ENCODE peak calls at places on chromosomes 7 and 10, in four cellular contexts. U, Q, W and V are unnamed samples.

GRCh38 chr7:130922206-130923112 is 188.5 kb upstream of the KLF14 start:
- DNase-seq in U (no peak), Q (no peak), W (no peak), V (no peak)

GRCh38 chr7:116354546-116355422 is 144.4 kb downstream of the TES start:
- DNase-seq in U (no peak), Q (no peak), W (peak; percentile 28), V (no peak)

GRCh38 chr10:127370601-127371000 is 174.2 kb upstream of the INSYN2A start:
- DNase-seq in U (no peak), Q (no peak), W (no peak), V (no peak)

GRCh38 chr7:111264111-111264868 is 173.4 kb downstream of the LRRN3 start:
- DNase-seq in U (no peak), Q (no peak), W (no peak), V (no peak)

GRCh38 chr10:86757110-86757790 is 831 bp downstream of the BMPR1A start:
- DNase-seq in U (no peak), Q (no peak), W (peak; percentile 46), V (peak; percentile 40)

GRCh38 chr10:131279516-131279915 is 32.0 kb downstream of the TCERG1L start:
- DNase-seq in U (no peak), Q (no peak), W (no peak), V (no peak)

GRCh38 chr10:85402541-85402940 is 964.1 kb downstream of the GRID1 start:
- DNase-seq in U (no peak), Q (no peak), W (no peak), V (no peak)

GRCh38 chr10:12448729-12449391 is 99.5 kb downstream of the CAMK1D start:
- DNase-seq in U (peak; percentile 66), Q (no peak), W (peak; percentile 43), V (peak; percentile 64)

GRCh38 chr10:73859441-73860049 is 14.8 kb downstream of the CAMK2G start:
- DNase-seq in U (no peak), Q (no peak), W (peak; percentile 34), V (no peak)

GRCh38 chr10:3806603-3807002 is 21.6 kb upstream of the KLF6 start:
- DNase-seq in U (no peak), Q (no peak), W (peak; percentile 83), V (no peak)

GRCh38 chr10:31804416-31804815 is 124.2 kb downstream of the ARHGAP12 start:
- DNase-seq in U (no peak), Q (no peak), W (no peak), V (no peak)

GRCh38 chr7:26365077-26365896 is 73.6 kb downstream of the SNX10 start:
- DNase-seq in U (peak; percentile 34), Q (no peak), W (peak; percentile 57), V (peak; percentile 41)

GRCh38 chr7:26367219-26367711 is 75.6 kb downstream of the SNX10 start:
- DNase-seq in U (no peak), Q (no peak), W (no peak), V (no peak)

GRCh38 chr7:26369519-26370385 is 78.1 kb downstream of the SNX10 start:
- DNase-seq in U (peak; percentile 36), Q (no peak), W (peak; percentile 20), V (peak; percentile 42)

GRCh38 chr7:26365897-26366267 is 74.2 kb downstream of the SNX10 start:
- DNase-seq in U (no peak), Q (no peak), W (no peak), V (no peak)

GRCh38 chr7:26368542-26368941 is 76.9 kb downstream of the SNX10 start:
- DNase-seq in U (no peak), Q (no peak), W (no peak), V (no peak)
- TF ChIP-seq CTCF in U (no peak), Q (peak; percentile 31), W (no peak), V (no peak)

GRCh38 chr10:115975031-115975430 is 298.0 kb downstream of the GFRA1 start:
- DNase-seq in U (no peak), Q (no peak), W (no peak), V (no peak)
- TF ChIP-seq CTCF in U (no peak), Q (no peak), W (no peak), V (no peak)

GRCh38 chr7:24767878-24768569 is 10.8 kb upstream of the GSDME start:
- DNase-seq in U (no peak), Q (no peak), W (no peak), V (no peak)
- TF ChIP-seq CTCF in U (peak; percentile 12), Q (peak; percentile 34), W (no peak), V (no peak)

GRCh38 chr7:44085549-44085948 is 3.2 kb upstream of the POLM start:
- DNase-seq in U (no peak), Q (no peak), W (no peak), V (no peak)
- TF ChIP-seq CTCF in U (peak; percentile 32), Q (peak; percentile 44), W (no peak), V (no peak)

DNA sequence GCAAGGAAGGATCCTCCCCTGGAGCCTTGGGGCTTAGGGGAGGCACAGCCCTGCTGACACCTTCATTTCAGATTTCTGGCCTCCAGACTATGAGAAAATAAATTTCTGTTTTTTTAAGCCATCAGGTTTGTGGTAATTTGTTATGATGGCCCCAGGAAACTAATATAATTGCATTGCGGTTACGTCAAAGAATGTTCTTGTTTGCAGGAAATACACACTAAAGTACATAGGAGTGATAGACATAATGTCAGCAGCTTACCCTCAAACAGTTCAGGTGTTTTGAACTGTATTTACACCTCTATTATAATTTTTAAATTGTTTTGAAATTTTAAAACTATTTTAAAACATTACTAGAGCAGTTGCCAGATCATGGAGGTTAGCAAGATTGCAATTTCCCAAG is 12.6 kb upstream of the FHIP2A start:
- DNase-seq in U (no peak), Q (no peak), W (no peak), V (no peak)
- TF ChIP-seq CTCF in U (no peak), Q (no peak), W (no peak), V (no peak)

GRCh38 chr10:25761937-25762336 is 172.1 kb upstream of the MYO3A start:
- DNase-seq in U (no peak), Q (no peak), W (no peak), V (no peak)

GRCh38 chr10:25756784-25757183 is 177.2 kb upstream of the MYO3A start:
- DNase-seq in U (no peak), Q (no peak), W (no peak), V (no peak)

GRCh38 chr10:25758511-25758910 is 175.5 kb upstream of the MYO3A start:
- DNase-seq in U (no peak), Q (no peak), W (no peak), V (no peak)

GRCh38 chr10:25753776-25754175 is 180.3 kb upstream of the MYO3A start:
- DNase-seq in U (no peak), Q (no peak), W (no peak), V (no peak)

GRCh38 chr10:25758041-25758457 is 176.0 kb upstream of the MYO3A start:
- DNase-seq in U (peak; percentile 46), Q (no peak), W (no peak), V (peak; percentile 20)
- TF ChIP-seq CTCF in U (peak; percentile 62), Q (peak; percentile 61), W (peak; percentile 28), V (peak; percentile 38)

GRCh38 chr7:78607099-78607498 is 808.5 kb downstream of the PHTF2 start:
- DNase-seq in U (no peak), Q (no peak), W (no peak), V (no peak)
- TF ChIP-seq CTCF in U (peak; percentile 40), Q (peak; percentile 38), W (no peak), V (no peak)

GRCh38 chr7:93858857-93859256 is 31.7 kb downstream of the TFPI2 start:
- DNase-seq in U (no peak), Q (no peak), W (no peak), V (no peak)

GRCh38 chr7:93856319-93856718 is 34.2 kb downstream of the TFPI2 start:
- DNase-seq in U (no peak), Q (no peak), W (no peak), V (no peak)

GRCh38 chr7:93860261-93860660 is 30.3 kb downstream of the TFPI2 start:
- DNase-seq in U (no peak), Q (no peak), W (no peak), V (no peak)

GRCh38 chr7:93862651-93863050 is 27.9 kb downstream of the TFPI2 start:
- DNase-seq in U (no peak), Q (no peak), W (no peak), V (no peak)

DNA sequence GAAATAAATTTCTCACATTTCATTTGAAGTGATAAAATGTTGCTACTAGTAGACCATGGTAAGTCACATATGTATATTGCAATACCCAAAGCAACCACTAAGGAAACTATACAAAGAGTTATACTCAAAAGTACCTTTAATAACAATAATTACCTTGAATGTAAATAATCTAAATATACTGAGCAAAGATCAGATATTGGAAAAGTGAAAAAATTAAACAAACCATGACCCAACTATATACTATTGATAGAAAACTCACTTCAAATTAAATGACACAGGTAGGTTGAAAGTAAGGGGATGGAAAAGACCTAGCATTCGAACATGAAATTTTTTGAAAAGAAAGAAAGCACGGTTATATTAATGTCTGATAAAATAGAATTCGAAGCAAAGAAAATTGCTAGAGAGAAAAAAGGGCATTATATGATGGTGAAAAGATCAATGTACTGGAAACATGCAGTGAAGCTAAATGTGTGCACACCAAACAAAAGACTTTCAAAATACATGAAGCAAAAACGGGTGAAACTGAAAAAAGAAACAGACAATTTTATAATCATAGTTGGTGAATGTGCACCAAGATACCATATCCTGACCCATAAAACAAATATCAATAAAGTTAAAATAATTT is 29.1 kb downstream of the TFPI2 start:
- DNase-seq in U (no peak), Q (no peak), W (no peak), V (no peak)
- TF ChIP-seq CTCF in U (no peak), Q (peak; percentile 66), W (peak; percentile 31), V (no peak)

GRCh38 chr10:71979692-71980062 is 15.5 kb downstream of the CHST3 start:
- DNase-seq in U (no peak), Q (no peak), W (no peak), V (no peak)

GRCh38 chr10:71978988-71979691 is 14.9 kb downstream of the CHST3 start:
- DNase-seq in U (no peak), Q (no peak), W (no peak), V (no peak)

GRCh38 chr10:71975891-71976725 is 11.9 kb downstream of the CHST3 start:
- DNase-seq in U (peak; percentile 10), Q (no peak), W (peak; percentile 45), V (peak; percentile 15)

GRCh38 chr10:71980181-71981023 is 16.2 kb downstream of the CHST3 start:
- DNase-seq in U (no peak), Q (no peak), W (no peak), V (peak; percentile 12)

GRCh38 chr10:71978476-71978875 is 14.3 kb downstream of the CHST3 start:
- DNase-seq in U (peak; percentile 6), Q (no peak), W (no peak), V (no peak)
- TF ChIP-seq CTCF in U (no peak), Q (peak; percentile 39), W (no peak), V (no peak)

DNA sequence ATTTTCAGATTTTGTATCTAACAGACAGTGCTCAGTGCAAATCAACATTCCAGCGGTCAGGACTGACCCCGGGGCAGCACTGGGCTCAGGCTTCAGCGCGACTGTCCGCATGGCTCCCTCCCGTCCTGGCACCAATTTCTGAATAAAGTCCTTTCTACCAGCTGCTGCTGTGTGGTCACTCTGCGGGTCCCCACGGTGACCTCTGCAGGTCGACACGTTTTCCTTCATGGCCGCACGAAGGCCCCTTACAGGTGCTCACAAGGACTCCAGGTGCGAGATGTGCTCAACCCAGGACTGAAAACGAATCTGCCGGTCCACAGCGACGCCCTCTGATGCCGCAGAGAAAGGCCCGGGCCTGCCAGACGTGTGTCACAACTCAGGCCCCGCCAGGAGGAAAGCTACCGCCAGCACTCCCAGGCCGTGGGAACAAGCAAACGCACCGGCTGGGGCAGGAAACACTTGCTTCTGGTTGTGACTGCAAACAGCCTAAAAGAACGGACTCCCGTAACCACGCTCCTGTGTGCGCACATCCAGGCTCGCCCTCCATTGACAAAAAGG is 3.7 kb upstream of the UTF1 start:
- DNase-seq in U (no peak), Q (no peak), W (no peak), V (no peak)
- TF ChIP-seq CTCF in U (peak; percentile 2), Q (no peak), W (no peak), V (no peak)